ENCODE peak calls at places on chromosome X, in six cellular contexts. One of them, this sample, is unnamed.
A peak's percentile ranks its signal among the peaks of the same experiment; 100 is the strongest.

GRCh38 chrX:119512145-119512800 is 44.0 kb downstream of the SLC25A5 start:
- DNase-seq in endodermal cell: peak; percentile 87
- DNase-seq in tibial artery: peak; percentile 29
- DNase-seq in astrocyte of the spinal cord: peak; percentile 60
- DNase-seq in RWPE1: peak; percentile 74
- DNase-seq in mesothelial cell of epicardium: no peak
- DNase-seq in this sample: peak; percentile 18

GRCh38 chrX:101025126-101025525 is 26.8 kb downstream of the TRMT2B start:
- DNase-seq in endodermal cell: no peak
- DNase-seq in tibial artery: no peak
- DNase-seq in astrocyte of the spinal cord: no peak
- DNase-seq in RWPE1: no peak
- DNase-seq in mesothelial cell of epicardium: no peak
- DNase-seq in this sample: no peak

GRCh38 chrX:16870861-16871584 is 861 bp upstream of the RBBP7 start:
- DNase-seq in endodermal cell: peak; percentile 88
- DNase-seq in tibial artery: peak; percentile 23
- DNase-seq in astrocyte of the spinal cord: no peak
- DNase-seq in RWPE1: no peak
- DNase-seq in mesothelial cell of epicardium: peak; percentile 45
- DNase-seq in this sample: no peak

GRCh38 chrX:68835468-68835867 is 6.6 kb downstream of the EFNB1 start:
- DNase-seq in endodermal cell: no peak
- DNase-seq in tibial artery: no peak
- DNase-seq in astrocyte of the spinal cord: no peak
- DNase-seq in RWPE1: no peak
- DNase-seq in mesothelial cell of epicardium: no peak
- DNase-seq in this sample: no peak

GRCh38 chrX:19776753-19777152 is 110.6 kb downstream of the SH3KBP1 start:
- DNase-seq in endodermal cell: no peak
- DNase-seq in tibial artery: no peak
- DNase-seq in astrocyte of the spinal cord: no peak
- DNase-seq in RWPE1: no peak
- DNase-seq in mesothelial cell of epicardium: no peak
- DNase-seq in this sample: no peak

GRCh38 chrX:134294548-134294947 is 57.6 kb downstream of the CCDC160 start:
- DNase-seq in endodermal cell: no peak
- DNase-seq in tibial artery: no peak
- DNase-seq in astrocyte of the spinal cord: peak; percentile 0
- DNase-seq in RWPE1: peak; percentile 1
- DNase-seq in mesothelial cell of epicardium: no peak
- DNase-seq in this sample: no peak

GRCh38 chrX:134236690-134237362 is at the start of gene CCDC160:
- DNase-seq in endodermal cell: peak; percentile 90
- DNase-seq in tibial artery: peak; percentile 20
- DNase-seq in astrocyte of the spinal cord: peak; percentile 23
- DNase-seq in RWPE1: peak; percentile 4
- DNase-seq in mesothelial cell of epicardium: peak; percentile 38
- DNase-seq in this sample: no peak

GRCh38 chrX:39648548-39649254 is 449.1 kb downstream of the BCOR start:
- DNase-seq in endodermal cell: no peak
- DNase-seq in tibial artery: no peak
- DNase-seq in astrocyte of the spinal cord: no peak
- DNase-seq in RWPE1: no peak
- DNase-seq in mesothelial cell of epicardium: no peak
- DNase-seq in this sample: no peak

GRCh38 chrX:72621619-72622485 is 49.2 kb upstream of the HDAC8 start:
- DNase-seq in endodermal cell: no peak
- DNase-seq in tibial artery: no peak
- DNase-seq in astrocyte of the spinal cord: peak; percentile 49
- DNase-seq in RWPE1: peak; percentile 26
- DNase-seq in mesothelial cell of epicardium: no peak
- DNase-seq in this sample: no peak

GRCh38 chrX:102712216-102712966 is at the start of gene GPRASP2:
- DNase-seq in endodermal cell: peak; percentile 72
- DNase-seq in tibial artery: peak; percentile 54
- DNase-seq in astrocyte of the spinal cord: peak; percentile 10
- DNase-seq in RWPE1: no peak
- DNase-seq in mesothelial cell of epicardium: no peak
- DNase-seq in this sample: no peak

GRCh38 chrX:138745215-138745614 is 33.7 kb upstream of the FGF13 start:
- DNase-seq in endodermal cell: peak; percentile 64
- DNase-seq in tibial artery: no peak
- DNase-seq in astrocyte of the spinal cord: peak; percentile 45
- DNase-seq in RWPE1: peak; percentile 1
- DNase-seq in mesothelial cell of epicardium: no peak
- DNase-seq in this sample: no peak

GRCh38 chrX:56783450-56783831 is 54.4 kb downstream of the NBDY start:
- DNase-seq in endodermal cell: peak; percentile 68
- DNase-seq in tibial artery: no peak
- DNase-seq in astrocyte of the spinal cord: peak; percentile 34
- DNase-seq in RWPE1: no peak
- DNase-seq in mesothelial cell of epicardium: no peak
- DNase-seq in this sample: no peak

DNA sequence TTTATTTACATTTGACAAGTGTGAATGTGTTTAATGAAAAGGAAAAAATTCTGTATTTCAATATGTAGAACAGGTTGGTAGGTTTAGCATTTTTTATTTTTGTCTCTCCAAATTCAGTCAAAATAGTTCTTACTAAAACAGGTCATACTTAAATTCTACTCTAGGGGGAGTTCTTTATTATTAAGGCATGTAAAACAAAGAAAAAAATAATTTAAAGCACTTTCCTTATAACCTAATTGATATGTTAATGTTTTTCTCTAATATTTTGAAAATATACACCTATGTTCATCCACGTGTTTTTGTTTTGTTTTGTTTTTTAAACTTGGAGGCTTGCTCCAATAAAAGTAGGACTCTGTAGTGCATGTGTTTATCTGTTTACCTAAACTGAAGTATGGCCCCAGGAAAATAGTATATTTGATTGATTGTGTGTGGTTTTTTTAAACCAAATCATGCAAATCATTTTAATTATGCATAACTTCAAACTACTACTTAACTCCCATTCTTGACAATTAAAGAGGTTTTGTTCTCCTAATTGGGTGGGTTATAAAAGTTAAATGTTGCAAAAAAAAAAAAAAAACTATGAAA is 562.7 kb downstream of the RPA4 start:
- DNase-seq in endodermal cell: no peak
- DNase-seq in tibial artery: no peak
- DNase-seq in astrocyte of the spinal cord: peak; percentile 5
- DNase-seq in RWPE1: no peak
- DNase-seq in mesothelial cell of epicardium: no peak
- DNase-seq in this sample: no peak
- TF ChIP-seq CTCF in endodermal cell: peak; percentile 80
- TF ChIP-seq CTCF in tibial artery: no peak
- TF ChIP-seq CTCF in astrocyte of the spinal cord: peak; percentile 3
- TF ChIP-seq CTCF in RWPE1: no peak
- TF ChIP-seq CTCF in mesothelial cell of epicardium: peak; percentile 60
- TF ChIP-seq CTCF in this sample: peak; percentile 37

GRCh38 chrX:11460347-11460746 is 167.1 kb downstream of the AMELX start:
- DNase-seq in endodermal cell: no peak
- DNase-seq in tibial artery: no peak
- DNase-seq in astrocyte of the spinal cord: no peak
- DNase-seq in RWPE1: no peak
- DNase-seq in mesothelial cell of epicardium: no peak
- DNase-seq in this sample: no peak
- TF ChIP-seq CTCF in endodermal cell: peak; percentile 47
- TF ChIP-seq CTCF in tibial artery: no peak
- TF ChIP-seq CTCF in astrocyte of the spinal cord: no peak
- TF ChIP-seq CTCF in RWPE1: no peak
- TF ChIP-seq CTCF in mesothelial cell of epicardium: no peak
- TF ChIP-seq CTCF in this sample: peak; percentile 11

GRCh38 chrX:155761185-155761584 is 120.0 kb upstream of the VAMP7 start:
- DNase-seq in endodermal cell: no peak
- DNase-seq in tibial artery: no peak
- DNase-seq in astrocyte of the spinal cord: no peak
- DNase-seq in RWPE1: no peak
- DNase-seq in mesothelial cell of epicardium: no peak
- DNase-seq in this sample: no peak

GRCh38 chrX:155755706-155756337 is 125.3 kb upstream of the VAMP7 start:
- DNase-seq in endodermal cell: no peak
- DNase-seq in tibial artery: no peak
- DNase-seq in astrocyte of the spinal cord: no peak
- DNase-seq in RWPE1: no peak
- DNase-seq in mesothelial cell of epicardium: no peak
- DNase-seq in this sample: no peak

GRCh38 chrX:155757366-155757765 is 123.8 kb upstream of the VAMP7 start:
- DNase-seq in endodermal cell: no peak
- DNase-seq in tibial artery: no peak
- DNase-seq in astrocyte of the spinal cord: no peak
- DNase-seq in RWPE1: no peak
- DNase-seq in mesothelial cell of epicardium: no peak
- DNase-seq in this sample: no peak
- TF ChIP-seq CTCF in endodermal cell: no peak
- TF ChIP-seq CTCF in tibial artery: no peak
- TF ChIP-seq CTCF in astrocyte of the spinal cord: no peak
- TF ChIP-seq CTCF in RWPE1: no peak
- TF ChIP-seq CTCF in mesothelial cell of epicardium: no peak
- TF ChIP-seq CTCF in this sample: no peak

GRCh38 chrX:113950081-113950678 is 633.7 kb upstream of the HTR2C start:
- DNase-seq in endodermal cell: no peak
- DNase-seq in tibial artery: no peak
- DNase-seq in astrocyte of the spinal cord: no peak
- DNase-seq in RWPE1: no peak
- DNase-seq in mesothelial cell of epicardium: no peak
- DNase-seq in this sample: no peak

GRCh38 chrX:113947548-113947947 is 636.3 kb upstream of the HTR2C start:
- DNase-seq in endodermal cell: no peak
- DNase-seq in tibial artery: no peak
- DNase-seq in astrocyte of the spinal cord: no peak
- DNase-seq in RWPE1: peak; percentile 0
- DNase-seq in mesothelial cell of epicardium: no peak
- DNase-seq in this sample: no peak
- TF ChIP-seq CTCF in endodermal cell: peak; percentile 75
- TF ChIP-seq CTCF in tibial artery: no peak
- TF ChIP-seq CTCF in astrocyte of the spinal cord: no peak
- TF ChIP-seq CTCF in RWPE1: no peak
- TF ChIP-seq CTCF in mesothelial cell of epicardium: no peak
- TF ChIP-seq CTCF in this sample: no peak

GRCh38 chrX:82081027-82081426 is 879.1 kb downstream of the SH3BGRL start:
- DNase-seq in endodermal cell: peak; percentile 52
- DNase-seq in tibial artery: no peak
- DNase-seq in astrocyte of the spinal cord: no peak
- DNase-seq in RWPE1: no peak
- DNase-seq in mesothelial cell of epicardium: no peak
- DNase-seq in this sample: no peak
- TF ChIP-seq CTCF in endodermal cell: peak; percentile 24
- TF ChIP-seq CTCF in tibial artery: no peak
- TF ChIP-seq CTCF in astrocyte of the spinal cord: no peak
- TF ChIP-seq CTCF in RWPE1: no peak
- TF ChIP-seq CTCF in mesothelial cell of epicardium: no peak
- TF ChIP-seq CTCF in this sample: no peak

This sample was measured in AG04450.